ENCODE peak calls at places on chromosomes 12 and 14, in six cellular contexts. H is lower lobe of right lung; R is RWPE2; U is heart right ventricle; A is T-cell; W is stimulated activated naive B cell treated with anti-CD40 and anti-IgM and Interleukin-4, amounts not matched to agents 10 μg/mL and 1 μg/mL and 100 μg/mL, for 72 hours. J is an unnamed sample.

GRCh38 chr12:7460375-7461259 is 16.7 kb upstream of the CD163L1 start:
- ATAC-seq in H (peak; percentile 91), R (peak; percentile 53), U (peak; percentile 84), A (peak; percentile 72), W (peak; percentile 67), J (peak; percentile 71)

GRCh38 chr14:69682607-69683263 is 71.3 kb downstream of the SUSD6 start:
- ATAC-seq in H (peak; percentile 79), R (no peak), U (no peak), A (peak; percentile 56), W (peak; percentile 43), J (peak; percentile 59)

GRCh38 chr12:67280088-67280487 is 10.9 kb downstream of the CAND1 start:
- ATAC-seq in H (no peak), R (no peak), U (no peak), A (no peak), W (no peak), J (no peak)

GRCh38 chr12:2813573-2814185 is 1.2 kb downstream of the ITFG2 start:
- ATAC-seq in H (peak; percentile 49), R (peak; percentile 51), U (no peak), A (no peak), W (peak; percentile 45), J (peak; percentile 43)

GRCh38 chr12:71865166-71865713 is 25.7 kb downstream of the TBC1D15 start:
- ATAC-seq in H (peak; percentile 39), R (peak; percentile 81), U (peak; percentile 44), A (no peak), W (no peak), J (peak; percentile 11)

GRCh38 chr12:115504241-115504941 is 773.1 kb downstream of the MED13L start:
- ATAC-seq in H (peak; percentile 29), R (no peak), U (peak; percentile 65), A (no peak), W (peak; percentile 84), J (peak; percentile 38)

GRCh38 chr12:123164710-123165261 is 13.9 kb upstream of the PITPNM2 start:
- ATAC-seq in H (peak; percentile 30), R (no peak), U (no peak), A (no peak), W (no peak), J (no peak)

GRCh38 chr14:102908766-102909455 is 13.6 kb upstream of the AMN start:
- ATAC-seq in H (no peak), R (no peak), U (no peak), A (no peak), W (no peak), J (peak; percentile 3)

GRCh38 chr12:111754671-111755070 is 12.1 kb upstream of the ALDH2 start:
- ATAC-seq in H (no peak), R (no peak), U (peak; percentile 65), A (no peak), W (no peak), J (no peak)

GRCh38 chr14:89288114-89288513 is 128.9 kb downstream of the FOXN3 start:
- ATAC-seq in H (no peak), R (no peak), U (no peak), A (no peak), W (no peak), J (no peak)

GRCh38 chr12:63753743-63754142 is 26.0 kb upstream of the RXYLT1 start:
- ATAC-seq in H (no peak), R (peak; percentile 49), U (no peak), A (no peak), W (no peak), J (no peak)

GRCh38 chr12:76533331-76533730 is 26.2 kb downstream of the OSBPL8 start:
- ATAC-seq in H (no peak), R (no peak), U (peak; percentile 85), A (no peak), W (no peak), J (no peak)

GRCh38 chr12:53067074-53067992 is 11.9 kb downstream of the SPRYD3 start:
- ATAC-seq in H (no peak), R (no peak), U (no peak), A (no peak), W (no peak), J (no peak)